ENCODE peak calls at places on chromosomes 2 and 18, in six cellular contexts. W, E, A, Y, V and L are unnamed samples.

GRCh38 chr2:237616373-237617304 is 10.7 kb upstream of the LRRFIP1 start:
- DNase-seq in W (peak; percentile 44), E (no peak), A (peak; percentile 66), Y (no peak), V (no peak), L (no peak)

GRCh38 chr2:101152195-101153076 is 1.3 kb upstream of the TBC1D8 start:
- DNase-seq in W (no peak), E (peak; percentile 77), A (peak; percentile 5), Y (peak; percentile 14), V (no peak), L (no peak)

GRCh38 chr2:126657146-126657635 is 1.2 kb downstream of the GYPC start:
- DNase-seq in W (peak; percentile 90), E (no peak), A (peak; percentile 87), Y (peak; percentile 60), V (no peak), L (peak; percentile 52)

GRCh38 chr18:46738491-46738890 is 18.4 kb downstream of the ST8SIA5 start:
- DNase-seq in W (no peak), E (no peak), A (no peak), Y (no peak), V (no peak), L (no peak)

GRCh38 chr2:21333694-21334093 is 209.9 kb downstream of the TDRD15 start:
- DNase-seq in W (no peak), E (no peak), A (no peak), Y (no peak), V (no peak), L (no peak)

GRCh38 chr2:20988906-20989305 is 55.0 kb downstream of the APOB start:
- DNase-seq in W (no peak), E (no peak), A (no peak), Y (no peak), V (no peak), L (no peak)

GRCh38 chr2:37472959-37473358 is 128.5 kb downstream of the QPCT start:
- DNase-seq in W (no peak), E (no peak), A (no peak), Y (no peak), V (no peak), L (no peak)

GRCh38 chr2:215029936-215030335 is 108.5 kb downstream of the ABCA12 start:
- DNase-seq in W (no peak), E (no peak), A (no peak), Y (no peak), V (no peak), L (no peak)

GRCh38 chr2:241082338-241083090 is 19.6 kb downstream of the MTERF4 start:
- DNase-seq in W (no peak), E (no peak), A (no peak), Y (no peak), V (no peak), L (no peak)